ENCODE peak calls at places on chromosomes 5 and 9, in seven cellular contexts. J, B, G, R, E, N and X are unnamed samples.

GRCh38 chr5:78549043-78549442 is 99.5 kb downstream of the LHFPL2 start:
- DNase-seq in J (no peak), B (peak), G (no peak), R (no peak), E (no peak), N (no peak), X (no peak)

GRCh38 chr9:134305533-134305932 is 20.7 kb upstream of the RXRA start:
- DNase-seq in J (no peak), B (no peak), G (no peak), R (no peak), E (no peak), N (no peak), X (no peak)

GRCh38 chr5:94908889-94909480 is 290.5 kb downstream of the SLF1 start:
- DNase-seq in J (peak), B (peak), G (peak), R (no peak), E (no peak), N (peak), X (no peak)

GRCh38 chr5:130198927-130199326 is 294.7 kb downstream of the CHSY3 start:
- DNase-seq in J (peak), B (peak), G (no peak), R (no peak), E (no peak), N (peak), X (no peak)

GRCh38 chr5:81393783-81394718 is at the start of gene ACOT12:
- DNase-seq in J (no peak), B (peak), G (no peak), R (no peak), E (no peak), N (no peak), X (no peak)

GRCh38 chr5:35869705-35870277 is 13.1 kb downstream of the IL7R start:
- DNase-seq in J (no peak), B (no peak), G (no peak), R (no peak), E (no peak), N (no peak), X (no peak)

GRCh38 chr9:134325096-134325812 is 1.0 kb upstream of the RXRA start:
- DNase-seq in J (peak), B (peak), G (no peak), R (no peak), E (peak), N (no peak), X (no peak)

GRCh38 chr9:68560131-68560844 is 19.6 kb upstream of the TMEM252 start:
- DNase-seq in J (no peak), B (peak), G (peak), R (no peak), E (peak), N (peak), X (no peak)

GRCh38 chr9:86637515-86637914 is 283.3 kb upstream of the TUT7 start:
- DNase-seq in J (no peak), B (peak), G (no peak), R (no peak), E (peak), N (peak), X (no peak)

GRCh38 chr5:81800797-81801196 is 49.9 kb upstream of the SSBP2 start:
- DNase-seq in J (no peak), B (no peak), G (no peak), R (no peak), E (no peak), N (no peak), X (no peak)

GRCh38 chr9:134698587-134699342 is 57.2 kb downstream of the COL5A1 start:
- DNase-seq in J (peak), B (peak), G (no peak), R (no peak), E (peak), N (peak), X (no peak)

GRCh38 chr5:180810210-180811011 is 7.8 kb upstream of the MGAT1 start:
- DNase-seq in J (peak), B (peak), G (no peak), R (peak), E (peak), N (peak), X (peak)

GRCh38 chr5:181170237-181170830 is 22.9 kb downstream of the OR2V2 start:
- DNase-seq in J (no peak), B (no peak), G (no peak), R (no peak), E (no peak), N (no peak), X (no peak)

GRCh38 chr9:18788256-18788655 is 244.8 kb downstream of the SAXO1 start:
- DNase-seq in J (no peak), B (no peak), G (no peak), R (no peak), E (no peak), N (no peak), X (no peak)

GRCh38 chr9:18786936-18787658 is 245.9 kb downstream of the SAXO1 start:
- DNase-seq in J (no peak), B (peak), G (no peak), R (no peak), E (no peak), N (no peak), X (no peak)

GRCh38 chr9:18786196-18786595 is 246.8 kb downstream of the SAXO1 start:
- DNase-seq in J (no peak), B (peak), G (no peak), R (no peak), E (no peak), N (no peak), X (no peak)

GRCh38 chr9:18793122-18793521 is 239.9 kb downstream of the SAXO1 start:
- DNase-seq in J (no peak), B (no peak), G (no peak), R (no peak), E (no peak), N (no peak), X (no peak)

DNA sequence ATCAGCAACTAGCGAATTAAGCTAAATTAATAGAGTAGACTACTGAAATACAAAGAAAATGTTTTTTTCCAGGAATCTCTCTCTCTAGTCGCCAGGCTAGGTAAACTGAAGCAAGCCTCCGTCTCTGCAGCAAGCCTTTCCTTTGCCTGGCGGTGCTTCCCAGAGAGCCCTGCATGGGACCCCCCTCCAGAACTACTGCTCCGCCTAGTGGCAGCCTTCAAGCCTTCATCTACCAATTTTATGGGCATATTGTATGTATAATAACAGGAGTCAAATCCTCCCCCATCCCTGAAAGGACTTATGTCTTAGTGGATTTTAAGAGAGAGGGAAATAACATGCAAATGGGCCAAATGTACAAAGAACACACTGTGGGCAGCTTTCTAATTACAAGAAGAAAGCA is 241.9 kb downstream of the SAXO1 start:
- DNase-seq in J (no peak), B (peak), G (no peak), R (no peak), E (no peak), N (peak), X (no peak)
- TF ChIP-seq CTCF in J (no peak), B (peak), G (peak), R (peak), E (no peak), N (peak), X (no peak)

DNA sequence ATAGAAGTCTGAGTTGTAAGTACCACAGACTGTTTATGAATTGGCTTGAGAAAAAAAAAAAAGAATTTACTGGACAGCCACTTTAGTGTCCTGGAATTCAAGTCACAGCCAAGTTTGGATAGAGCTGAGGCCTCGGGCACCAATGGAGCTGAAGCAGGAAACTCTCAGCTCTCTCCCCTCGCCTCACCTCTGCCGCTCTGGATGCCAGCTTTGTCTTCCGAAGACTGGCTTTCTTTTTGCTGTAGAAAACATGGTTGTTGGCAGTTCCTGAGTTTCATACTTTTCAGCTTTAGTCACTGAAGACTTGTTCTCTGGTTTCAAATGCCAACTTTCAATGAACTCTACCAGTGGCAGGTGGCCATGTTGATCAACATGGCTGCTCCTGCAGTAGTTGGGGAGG is 142.1 kb downstream of the SNX18 start:
- DNase-seq in J (no peak), B (no peak), G (no peak), R (no peak), E (no peak), N (no peak), X (no peak)
- H3K4me3 ChIP-seq in J (no peak), B (no peak), G (no peak), R (no peak), E (no peak), N (no peak), X (no peak)

GRCh38 chr5:40796487-40796889 is 1.7 kb downstream of the PRKAA1 start:
- DNase-seq in J (peak), B (peak), G (no peak), R (no peak), E (no peak), N (no peak), X (no peak)

GRCh38 chr5:40798856-40799210 is 659 bp upstream of the PRKAA1 start:
- DNase-seq in J (no peak), B (no peak), G (no peak), R (no peak), E (no peak), N (no peak), X (no peak)

GRCh38 chr5:40797273-40798011 is 732 bp downstream of the PRKAA1 start:
- DNase-seq in J (peak), B (peak), G (no peak), R (no peak), E (peak), N (peak), X (no peak)

GRCh38 chr5:40799248-40799647 is 1.1 kb upstream of the PRKAA1 start:
- DNase-seq in J (no peak), B (no peak), G (no peak), R (no peak), E (no peak), N (no peak), X (no peak)

DNA sequence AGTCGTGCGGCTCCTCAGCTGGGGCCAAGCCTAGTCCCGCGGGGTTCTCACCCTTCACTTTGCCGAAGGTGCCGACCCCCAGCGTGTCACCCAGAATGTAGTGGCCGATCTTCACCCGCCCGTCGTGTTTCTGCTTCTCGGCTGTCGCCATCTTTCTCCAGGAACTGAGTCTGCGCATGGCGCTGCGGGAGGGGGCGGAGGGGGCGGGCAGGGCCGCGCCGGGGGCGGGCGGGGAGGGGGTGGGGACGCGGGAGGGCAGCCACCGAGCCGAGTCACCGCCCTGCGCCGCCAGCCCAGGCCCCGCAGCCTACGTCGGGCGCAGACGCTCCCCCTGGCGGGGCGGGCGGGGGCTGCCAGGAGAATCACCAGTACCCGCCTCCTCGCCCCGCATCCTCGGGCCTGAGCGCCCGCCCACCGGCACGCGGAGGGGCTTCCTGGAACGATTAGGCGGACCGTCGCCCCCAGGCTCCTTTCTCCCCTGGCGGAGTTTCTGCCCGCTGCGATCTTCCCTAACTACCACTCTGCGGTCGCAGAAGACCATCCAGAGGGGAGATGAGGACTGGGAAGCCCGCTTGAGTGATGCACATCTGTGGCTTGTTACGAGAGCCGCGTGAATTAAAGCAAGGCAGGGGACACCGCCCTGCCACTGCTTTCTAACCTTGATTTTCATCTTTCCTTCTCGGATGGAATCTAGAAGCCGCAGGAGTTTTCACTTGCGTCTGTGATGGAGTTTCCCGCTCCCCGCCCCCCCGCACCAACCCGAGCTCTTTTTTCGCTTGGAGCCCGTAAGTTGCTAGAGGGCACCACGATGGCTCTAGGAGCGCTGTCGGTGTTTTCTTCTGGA is at the start of gene PRKAA1:
- DNase-seq in J (peak), B (peak), G (no peak), R (no peak), E (peak), N (peak), X (peak)
- TF ChIP-seq CTCF in J (peak), B (peak), G (peak), R (peak), E (peak), N (peak), X (peak)

DNA sequence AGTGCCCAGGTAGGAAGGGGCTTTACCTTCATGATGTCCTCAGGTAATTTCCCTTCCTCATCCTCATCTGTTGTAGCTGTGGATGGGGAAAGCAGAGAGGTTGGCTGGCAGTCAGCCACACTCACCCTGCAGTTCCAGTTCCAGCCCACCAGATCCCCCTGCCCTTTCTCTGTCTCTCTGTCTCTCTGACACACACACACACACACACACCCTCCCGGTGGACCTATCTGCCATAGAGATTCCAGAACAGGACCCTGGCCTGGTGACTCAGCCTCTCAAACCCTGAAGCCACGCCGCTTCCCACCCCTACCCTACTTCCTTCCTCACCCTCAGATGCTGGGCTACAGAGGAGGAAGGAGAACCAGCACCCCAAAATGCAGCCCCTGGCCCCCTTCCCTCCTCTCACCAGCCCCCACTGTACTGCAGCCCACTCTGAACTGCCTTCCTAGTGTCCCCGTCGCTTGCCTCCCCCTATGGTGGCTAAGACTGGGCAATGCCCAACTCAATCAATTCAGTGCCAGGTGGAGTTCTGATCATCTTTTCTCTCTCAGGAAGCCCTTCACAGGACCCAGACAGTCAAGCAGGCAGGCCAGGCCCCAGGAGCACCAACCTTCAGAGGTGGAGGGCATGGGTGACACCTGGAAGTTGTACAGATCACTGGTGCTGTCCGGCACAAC is 4.8 kb downstream of the IRF1 start:
- DNase-seq in J (no peak), B (no peak), G (no peak), R (no peak), E (no peak), N (no peak), X (no peak)
- H3K4me3 ChIP-seq in J (no peak), B (no peak), G (no peak), R (no peak), E (no peak), N (no peak), X (no peak)

GRCh38 chr9:131476777-131477345 is 25.9 kb upstream of the POMT1 start:
- DNase-seq in J (no peak), B (no peak), G (no peak), R (no peak), E (peak), N (no peak), X (no peak)

GRCh38 chr9:131475111-131475955 is 27.4 kb upstream of the POMT1 start:
- DNase-seq in J (no peak), B (no peak), G (no peak), R (no peak), E (no peak), N (no peak), X (no peak)

GRCh38 chr9:131477367-131477766 is 25.4 kb upstream of the POMT1 start:
- DNase-seq in J (no peak), B (no peak), G (no peak), R (no peak), E (no peak), N (no peak), X (no peak)

GRCh38 chr9:131474711-131475110 is 28.0 kb upstream of the POMT1 start:
- DNase-seq in J (no peak), B (no peak), G (no peak), R (no peak), E (no peak), N (no peak), X (no peak)

GRCh38 chr9:131475956-131476776 is 26.6 kb upstream of the POMT1 start:
- DNase-seq in J (no peak), B (no peak), G (no peak), R (no peak), E (no peak), N (no peak), X (no peak)
- TF ChIP-seq CTCF in J (peak), B (peak), G (peak), R (peak), E (peak), N (peak), X (no peak)

GRCh38 chr9:128820665-128821583 is 2.6 kb downstream of the ENDOG start:
- DNase-seq in J (no peak), B (no peak), G (no peak), R (no peak), E (no peak), N (no peak), X (no peak)

GRCh38 chr9:128818099-128818838 is at the start of gene ENDOG:
- DNase-seq in J (peak), B (peak), G (peak), R (peak), E (peak), N (peak), X (peak)

GRCh38 chr9:128818839-128819715 is 777 bp downstream of the ENDOG start:
- DNase-seq in J (no peak), B (no peak), G (no peak), R (no peak), E (peak), N (peak), X (no peak)

GRCh38 chr9:128821584-128822406 is 3.5 kb downstream of the ENDOG start:
- DNase-seq in J (no peak), B (no peak), G (no peak), R (no peak), E (no peak), N (no peak), X (no peak)

GRCh38 chr9:128819716-128820664 is 1.7 kb downstream of the ENDOG start:
- DNase-seq in J (no peak), B (peak), G (no peak), R (no peak), E (peak), N (no peak), X (no peak)
- H3K4me3 ChIP-seq in J (no peak), B (peak), G (peak), R (no peak), E (peak), N (no peak), X (peak)

GRCh38 chr5:168940712-168941111 is 360.2 kb downstream of the SLIT3 start:
- DNase-seq in J (no peak), B (no peak), G (no peak), R (no peak), E (no peak), N (no peak), X (no peak)

GRCh38 chr5:168939887-168940534 is 360.8 kb upstream of the PANK3 start:
- DNase-seq in J (no peak), B (no peak), G (no peak), R (no peak), E (no peak), N (no peak), X (no peak)

GRCh38 chr5:168943999-168944398 is 356.9 kb downstream of the SLIT3 start:
- DNase-seq in J (no peak), B (no peak), G (no peak), R (no peak), E (no peak), N (no peak), X (no peak)

GRCh38 chr5:168943485-168943884 is 357.5 kb downstream of the SLIT3 start:
- DNase-seq in J (no peak), B (no peak), G (no peak), R (no peak), E (no peak), N (no peak), X (no peak)

GRCh38 chr5:168941901-168942300 is 359.0 kb downstream of the SLIT3 start:
- DNase-seq in J (no peak), B (no peak), G (no peak), R (no peak), E (no peak), N (no peak), X (no peak)
- TF ChIP-seq CTCF in J (no peak), B (no peak), G (no peak), R (no peak), E (no peak), N (no peak), X (no peak)

GRCh38 chr5:88719434-88719833 is 163.6 kb downstream of the MEF2C start:
- DNase-seq in J (no peak), B (no peak), G (no peak), R (no peak), E (no peak), N (no peak), X (no peak)
- H3K4me3 ChIP-seq in J (no peak), B (no peak), G (no peak), R (no peak), E (no peak), N (no peak), X (no peak)